ENCODE peak calls at places on chromosomes 6 and 20, in nine cellular contexts. Z is upper lobe of right lung, W is adrenal gland, O is IMR-90, Y is cardiac muscle cell, A is tibial nerve, V is heart left ventricle, R is psoas muscle, J is tibial artery. C is an unnamed sample.

GRCh38 chr20:37007898-37008649 is 56.6 kb upstream of the SAMHD1 start:
- DNase-seq in Z (no peak), W (no peak), O (peak), Y (peak), A (no peak), V (no peak), R (no peak), J (no peak), C (no peak)

GRCh38 chr6:3316818-3317217 is 58.1 kb downstream of the PSMG4 start:
- DNase-seq in Z (no peak), W (no peak), O (no peak), Y (no peak), A (no peak), V (no peak), R (no peak), J (no peak), C (no peak)

GRCh38 chr6:45791600-45792168 is 224.0 kb downstream of the CLIC5 start:
- DNase-seq in Z (no peak), W (no peak), O (peak), Y (peak), A (no peak), V (no peak), R (no peak), J (no peak), C (no peak)

GRCh38 chr6:90397929-90398674 is 101.5 kb upstream of the BACH2 start:
- DNase-seq in Z (no peak), W (peak), O (peak), Y (no peak), A (no peak), V (no peak), R (no peak), J (no peak), C (no peak)

GRCh38 chr6:128350416-128351254 is 169.8 kb downstream of the PTPRK start:
- DNase-seq in Z (no peak), W (no peak), O (peak), Y (peak), A (no peak), V (no peak), R (no peak), J (no peak), C (no peak)

GRCh38 chr6:145214570-145214969 is 520.8 kb downstream of the EPM2A start:
- DNase-seq in Z (no peak), W (no peak), O (peak), Y (peak), A (no peak), V (no peak), R (no peak), J (no peak), C (no peak)

GRCh38 chr6:91781946-91782345 is 1195.1 kb upstream of the MAP3K7 start:
- DNase-seq in Z (no peak), W (no peak), O (no peak), Y (no peak), A (peak), V (peak), R (no peak), J (no peak), C (peak)

GRCh38 chr20:52490715-52491430 is 299.3 kb upstream of the ZFP64 start:
- DNase-seq in Z (no peak), W (no peak), O (peak), Y (peak), A (no peak), V (no peak), R (no peak), J (no peak), C (no peak)

GRCh38 chr6:18263561-18264337 is 581 bp downstream of the DEK start:
- DNase-seq in Z (peak), W (peak), O (no peak), Y (peak), A (peak), V (peak), R (peak), J (peak), C (peak)

GRCh38 chr6:151690768-151691562 is 116.5 kb upstream of the ESR1 start:
- DNase-seq in Z (no peak), W (no peak), O (no peak), Y (peak), A (no peak), V (no peak), R (no peak), J (no peak), C (no peak)

GRCh38 chr20:59836768-59837167 is 96.7 kb downstream of the SYCP2 start:
- DNase-seq in Z (no peak), W (no peak), O (no peak), Y (no peak), A (no peak), V (no peak), R (no peak), J (no peak), C (no peak)

GRCh38 chr20:41135187-41135887 is 2.0 kb upstream of the PLCG1 start:
- DNase-seq in Z (peak), W (no peak), O (peak), Y (peak), A (no peak), V (no peak), R (no peak), J (peak), C (peak)

GRCh38 chr6:131250121-131250520 is 114.9 kb downstream of the AKAP7 start:
- DNase-seq in Z (peak), W (peak), O (peak), Y (peak), A (peak), V (peak), R (peak), J (peak), C (peak)

GRCh38 chr20:19382371-19382770 is 169.9 kb downstream of the SLC24A3 start:
- DNase-seq in Z (no peak), W (no peak), O (no peak), Y (peak), A (no peak), V (no peak), R (no peak), J (no peak), C (no peak)
- H3K4me3 ChIP-seq in Z (no peak), W (no peak), O (no peak), Y (no peak), A (no peak), V (no peak), R (no peak), J (no peak), C (no peak)

DNA sequence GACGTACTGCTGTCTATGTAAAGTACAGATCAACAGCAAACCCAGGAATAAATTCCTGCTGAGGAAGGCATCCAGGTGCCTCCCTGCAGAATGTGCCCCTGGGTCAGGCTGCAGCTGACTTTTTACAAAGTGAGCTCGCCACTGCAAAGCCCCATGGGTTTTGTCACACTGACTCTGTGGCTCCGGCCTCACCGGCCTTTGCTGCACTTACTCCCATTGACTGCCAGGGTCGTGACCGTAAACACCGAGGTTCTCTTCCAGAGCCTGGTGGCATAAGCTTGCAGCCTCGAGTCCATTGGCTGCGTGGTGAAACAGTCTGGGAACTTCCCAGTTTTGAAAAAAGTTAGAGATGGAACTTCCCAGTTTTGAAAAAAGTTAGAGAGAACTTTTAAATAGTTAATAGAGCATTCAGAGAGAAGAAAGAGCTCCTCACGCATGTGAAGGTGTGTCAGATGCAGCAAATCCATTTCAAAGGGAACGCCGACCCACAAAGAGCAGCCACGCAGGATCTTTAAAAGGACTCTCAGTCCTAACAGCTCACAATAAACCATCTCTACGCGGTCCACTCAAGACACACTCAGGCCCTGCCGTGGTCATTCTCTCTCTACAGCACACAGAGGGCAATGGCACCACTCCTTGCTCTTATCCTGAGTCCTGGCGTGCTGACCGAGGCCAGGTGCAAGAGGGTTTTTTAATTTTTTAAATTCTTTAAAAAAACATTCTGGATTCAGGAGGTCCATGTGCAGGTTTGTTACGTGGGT is 12.8 kb downstream of the RAMACL start:
- DNase-seq in Z (no peak), W (no peak), O (no peak), Y (no peak), A (no peak), V (no peak), R (no peak), J (no peak), C (no peak)
- H3K27ac ChIP-seq in Z (no peak), W (no peak), O (peak), Y (no peak), A (peak), V (no peak), R (no peak), J (no peak), C (peak)

DNA sequence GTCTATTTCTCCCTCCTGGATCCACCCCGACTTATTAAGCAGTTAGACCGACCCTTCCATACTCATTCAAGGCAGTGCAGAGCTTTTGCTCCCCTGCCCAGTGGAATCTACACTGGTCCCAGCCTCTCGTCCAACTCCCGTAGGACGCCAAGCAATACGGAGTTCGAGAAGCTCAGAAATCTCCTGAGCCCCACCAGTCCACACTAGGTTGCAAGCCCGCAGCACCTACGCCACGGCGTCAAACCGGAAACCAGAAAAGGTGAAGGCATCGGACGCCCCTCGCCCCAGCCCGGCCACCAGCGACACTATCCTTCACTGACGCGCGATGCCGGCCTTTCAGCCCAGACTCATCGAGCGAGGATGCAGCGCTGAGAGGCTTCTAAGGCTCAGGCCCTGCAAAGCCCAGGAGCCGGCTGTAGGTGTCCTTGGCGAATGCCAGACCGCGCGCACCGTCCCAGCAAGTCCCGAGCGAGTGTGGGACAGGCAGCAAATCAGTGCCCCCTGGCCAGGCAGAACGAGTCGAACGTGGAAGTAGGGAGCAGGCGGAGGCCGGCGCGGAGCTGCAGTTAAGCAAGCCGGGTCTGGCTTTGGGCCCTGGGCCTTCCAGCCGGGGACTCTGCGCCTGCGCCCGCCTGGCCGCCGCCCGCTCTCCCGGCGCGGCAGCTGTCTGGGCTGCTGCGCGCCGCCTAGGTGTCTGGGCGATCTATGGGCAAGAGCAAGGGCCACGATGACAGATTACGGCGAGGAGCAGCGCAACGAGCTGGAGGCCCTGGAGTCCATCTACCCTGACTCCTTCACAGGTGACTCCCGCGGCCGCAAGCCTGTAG is at the start of gene RWDD1:
- DNase-seq in Z (peak), W (peak), O (peak), Y (peak), A (peak), V (peak), R (peak), J (peak), C (peak)
- TF ChIP-seq CTCF in Z (no peak), W (no peak), O (no peak), Y (no peak), A (no peak), V (no peak), R (no peak), J (no peak), C (peak)

GRCh38 chr6:125751334-125751916 is 2.0 kb downstream of the HEY2 start:
- DNase-seq in Z (no peak), W (no peak), O (no peak), Y (no peak), A (no peak), V (no peak), R (no peak), J (no peak), C (no peak)

GRCh38 chr6:125753937-125754259 is 4.5 kb downstream of the HEY2 start:
- DNase-seq in Z (no peak), W (no peak), O (no peak), Y (no peak), A (no peak), V (no peak), R (no peak), J (no peak), C (no peak)

GRCh38 chr6:125753218-125753936 is 3.9 kb downstream of the HEY2 start:
- DNase-seq in Z (no peak), W (no peak), O (peak), Y (peak), A (no peak), V (no peak), R (no peak), J (no peak), C (no peak)

GRCh38 chr6:125750692-125751333 is 1.4 kb downstream of the HEY2 start:
- DNase-seq in Z (no peak), W (no peak), O (no peak), Y (no peak), A (no peak), V (no peak), R (no peak), J (no peak), C (no peak)

DNA sequence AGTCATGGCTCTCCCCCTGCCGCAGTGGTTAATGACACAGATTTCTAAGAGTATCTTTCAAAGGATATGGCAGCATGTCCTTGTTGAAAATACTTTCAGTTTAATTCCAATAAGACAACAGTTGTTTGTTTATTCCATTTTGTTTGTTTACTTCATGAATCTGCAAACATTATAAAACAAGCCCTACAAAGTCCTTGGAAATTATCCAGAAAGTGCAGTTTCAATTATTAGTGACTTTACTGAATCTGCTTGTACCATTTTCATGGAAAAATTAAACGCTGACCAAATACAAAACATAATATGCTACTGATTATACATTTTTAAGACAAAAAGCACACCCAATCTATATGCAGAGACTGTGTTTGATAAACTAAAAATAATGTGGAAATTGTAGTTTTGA is 3.3 kb downstream of the HEY2 start:
- DNase-seq in Z (no peak), W (no peak), O (no peak), Y (no peak), A (no peak), V (no peak), R (no peak), J (no peak), C (no peak)
- H3K4me3 ChIP-seq in Z (no peak), W (no peak), O (no peak), Y (peak), A (no peak), V (peak), R (peak), J (peak), C (peak)

GRCh38 chr6:34338377-34338776 is 54.1 kb downstream of the NUDT3 start:
- DNase-seq in Z (no peak), W (no peak), O (no peak), Y (no peak), A (no peak), V (no peak), R (no peak), J (no peak), C (no peak)

GRCh38 chr6:34339971-34340370 is 52.5 kb downstream of the NUDT3 start:
- DNase-seq in Z (no peak), W (no peak), O (no peak), Y (no peak), A (no peak), V (no peak), R (no peak), J (no peak), C (no peak)

GRCh38 chr6:34340394-34340793 is 52.1 kb downstream of the NUDT3 start:
- DNase-seq in Z (no peak), W (no peak), O (no peak), Y (no peak), A (no peak), V (no peak), R (no peak), J (no peak), C (no peak)

GRCh38 chr6:34338811-34339210 is 53.7 kb downstream of the NUDT3 start:
- DNase-seq in Z (no peak), W (no peak), O (no peak), Y (no peak), A (no peak), V (no peak), R (no peak), J (no peak), C (no peak)

GRCh38 chr6:34339432-34339831 is 53.0 kb downstream of the NUDT3 start:
- DNase-seq in Z (no peak), W (no peak), O (no peak), Y (no peak), A (no peak), V (no peak), R (no peak), J (no peak), C (no peak)
- H3K27ac ChIP-seq in Z (no peak), W (no peak), O (no peak), Y (no peak), A (no peak), V (peak), R (peak), J (no peak), C (no peak)

DNA sequence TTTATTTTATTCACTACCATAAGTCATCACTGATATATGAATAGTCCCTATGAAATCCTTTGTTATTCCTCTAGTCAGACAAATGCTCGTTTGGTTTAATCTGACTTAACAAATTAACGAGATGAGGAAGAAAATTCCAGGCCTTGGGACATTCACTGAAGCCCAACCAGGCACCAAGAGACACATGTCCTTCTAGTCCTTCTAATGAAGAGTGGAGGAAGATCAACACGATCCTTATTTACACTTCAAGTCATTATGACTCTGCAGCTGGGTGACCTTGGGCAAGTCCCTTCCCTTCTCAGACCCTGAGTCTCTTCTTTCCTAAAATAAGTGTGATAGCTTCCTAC is 117.5 kb downstream of the CEBPB start:
- DNase-seq in Z (no peak), W (no peak), O (no peak), Y (no peak), A (no peak), V (no peak), R (no peak), J (no peak), C (no peak)
- TF ChIP-seq CTCF in Z (no peak), W (no peak), O (no peak), Y (no peak), A (no peak), V (no peak), R (no peak), J (no peak), C (no peak)